ENCODE peak calls at places on chromosomes 7 and 10, in seven cellular contexts. K, B, D, U, I, F and C are unnamed samples.

GRCh38 chr7:10939237-10939910 is 34.3 kb upstream of the PHF14 start:
- DNase-seq in K (no peak), B (no peak), D (no peak), U (peak; percentile 9), I (no peak), F (no peak), C (no peak)

GRCh38 chr7:117825132-117825531 is 48.1 kb downstream of the CTTNBP2 start:
- DNase-seq in K (no peak), B (no peak), D (no peak), U (no peak), I (no peak), F (no peak), C (no peak)

GRCh38 chr7:97013025-97013424 is 7.7 kb downstream of the DLX6 start:
- DNase-seq in K (no peak), B (no peak), D (no peak), U (no peak), I (no peak), F (no peak), C (no peak)

GRCh38 chr7:44891372-44891771 is 6.0 kb upstream of the PURB start:
- DNase-seq in K (no peak), B (no peak), D (no peak), U (no peak), I (no peak), F (no peak), C (no peak)

GRCh38 chr10:125144693-125145623 is 15.4 kb downstream of the CTBP2 start:
- DNase-seq in K (peak; percentile 54), B (no peak), D (no peak), U (no peak), I (no peak), F (no peak), C (no peak)

GRCh38 chr7:19920200-19920599 is 146.8 kb upstream of the TMEM196 start:
- DNase-seq in K (peak; percentile 26), B (no peak), D (no peak), U (no peak), I (no peak), F (peak; percentile 50), C (no peak)

GRCh38 chr7:124130-124949 is 68.0 kb upstream of the FAM20C start:
- DNase-seq in K (no peak), B (no peak), D (no peak), U (no peak), I (no peak), F (no peak), C (no peak)

GRCh38 chr7:130852867-130853266 is 118.9 kb upstream of the KLF14 start:
- DNase-seq in K (no peak), B (no peak), D (no peak), U (no peak), I (no peak), F (no peak), C (no peak)

GRCh38 chr10:84424731-84425165 is 96.4 kb downstream of the CCSER2 start:
- DNase-seq in K (peak; percentile 66), B (peak; percentile 75), D (peak; percentile 90), U (peak; percentile 82), I (no peak), F (peak; percentile 96), C (peak; percentile 93)

GRCh38 chr10:35005868-35006267 is 84.3 kb downstream of the CUL2 start:
- DNase-seq in K (no peak), B (no peak), D (no peak), U (no peak), I (no peak), F (peak; percentile 16), C (no peak)

GRCh38 chr10:107498983-107499382 is 334.5 kb upstream of the SORCS1 start:
- DNase-seq in K (no peak), B (no peak), D (no peak), U (no peak), I (no peak), F (no peak), C (no peak)

GRCh38 chr7:66304536-66304935 is 99.4 kb downstream of the TPST1 start:
- DNase-seq in K (no peak), B (no peak), D (no peak), U (no peak), I (no peak), F (peak; percentile 88), C (no peak)

GRCh38 chr7:27873981-27874957 is 134.3 kb downstream of the TAX1BP1 start:
- DNase-seq in K (peak; percentile 87), B (no peak), D (peak; percentile 86), U (peak; percentile 49), I (no peak), F (peak; percentile 98), C (no peak)

GRCh38 chr10:28445511-28445910 is 87.4 kb upstream of the WAC start:
- DNase-seq in K (no peak), B (no peak), D (no peak), U (no peak), I (no peak), F (no peak), C (no peak)

GRCh38 chr7:143049380-143049779 is 2.8 kb upstream of the OR6V1 start:
- DNase-seq in K (peak; percentile 7), B (no peak), D (no peak), U (no peak), I (no peak), F (no peak), C (no peak)

GRCh38 chr7:5296015-5296621 is 13.4 kb downstream of the SLC29A4 start:
- DNase-seq in K (no peak), B (no peak), D (no peak), U (no peak), I (no peak), F (no peak), C (no peak)

GRCh38 chr7:106329408-106329807 is 44.6 kb upstream of the NAMPT start:
- DNase-seq in K (no peak), B (no peak), D (no peak), U (no peak), I (no peak), F (no peak), C (no peak)

GRCh38 chr10:79188154-79188763 is 119.5 kb downstream of the ZMIZ1 start:
- DNase-seq in K (no peak), B (no peak), D (no peak), U (peak; percentile 41), I (peak; percentile 76), F (no peak), C (no peak)

GRCh38 chr7:140972876-140973829 is 41.6 kb downstream of the MRPS33 start:
- DNase-seq in K (no peak), B (no peak), D (no peak), U (no peak), I (no peak), F (no peak), C (peak; percentile 47)

GRCh38 chr10:118621304-118621942 is 26.0 kb upstream of the PRLHR start:
- DNase-seq in K (no peak), B (no peak), D (no peak), U (no peak), I (no peak), F (no peak), C (peak; percentile 17)

GRCh38 chr10:123858039-123858740 is 33.4 kb downstream of the CPXM2 start:
- DNase-seq in K (no peak), B (no peak), D (no peak), U (no peak), I (no peak), F (no peak), C (no peak)

GRCh38 chr10:43407148-43407575 is 1.8 kb downstream of the HNRNPF start:
- DNase-seq in K (peak; percentile 69), B (no peak), D (peak; percentile 66), U (peak; percentile 73), I (peak; percentile 95), F (peak; percentile 46), C (peak; percentile 33)

GRCh38 chr10:103712898-103713498 is 142.4 kb downstream of the SH3PXD2A start:
- DNase-seq in K (peak; percentile 90), B (peak; percentile 91), D (peak; percentile 88), U (peak; percentile 87), I (peak; percentile 85), F (peak; percentile 71), C (peak; percentile 81)

GRCh38 chr7:112370436-112370835 is 79.8 kb upstream of the IFRD1 start:
- DNase-seq in K (peak; percentile 43), B (no peak), D (peak; percentile 56), U (peak; percentile 33), I (no peak), F (peak; percentile 11), C (no peak)

GRCh38 chr7:32378991-32379390 is 111.2 kb downstream of the LSM5 start:
- DNase-seq in K (no peak), B (no peak), D (no peak), U (no peak), I (no peak), F (no peak), C (no peak)

GRCh38 chr10:11757452-11757819 is 15.3 kb downstream of the ECHDC3 start:
- DNase-seq in K (peak; percentile 91), B (no peak), D (peak; percentile 77), U (no peak), I (no peak), F (peak; percentile 94), C (peak; percentile 65)

GRCh38 chr7:80770061-80770460 is 131.6 kb downstream of the CD36 start:
- DNase-seq in K (no peak), B (no peak), D (no peak), U (no peak), I (no peak), F (no peak), C (no peak)
- TF ChIP-seq POLR2A in K (no peak), B (no peak), D (no peak), U (no peak), I (no peak), F (no peak), C (no peak)

GRCh38 chr7:81685263-81685868 is 84.5 kb downstream of the HGF start:
- DNase-seq in K (no peak), B (no peak), D (no peak), U (no peak), I (no peak), F (no peak), C (no peak)
- H3K4me3 ChIP-seq in K (no peak overlapping the region), B (no peak overlapping the region), D (no peak overlapping the region), U (no peak overlapping the region), I (no peak overlapping the region), F (no peak overlapping the region), C (no peak overlapping the region)

GRCh38 chr10:99537381-99538286 is 4.9 kb downstream of the NKX2-3 start:
- DNase-seq in K (no peak), B (no peak), D (no peak), U (peak; percentile 26), I (no peak), F (no peak), C (no peak)
- H3K27me3 ChIP-seq in K (peaks cover 98% of the 10 kb centered on the region), B (peaks cover 6% of the 10 kb centered on the region), D (peaks cover 47% of the 10 kb centered on the region), U (peaks cover 100% of the 10 kb centered on the region), I (peaks cover 97% of the 10 kb centered on the region), F (peaks cover 93% of the 10 kb centered on the region), C (peaks cover 76% of the 10 kb centered on the region)

GRCh38 chr10:96421995-96422394 is 63.2 kb upstream of the OPALIN start:
- DNase-seq in K (no peak), B (no peak), D (no peak), U (no peak), I (no peak), F (no peak), C (no peak)

GRCh38 chr10:96420610-96421009 is 61.8 kb upstream of the OPALIN start:
- DNase-seq in K (no peak), B (no peak), D (no peak), U (no peak), I (no peak), F (no peak), C (no peak)

GRCh38 chr10:96418582-96418981 is 59.8 kb upstream of the OPALIN start:
- DNase-seq in K (no peak), B (no peak), D (no peak), U (no peak), I (no peak), F (no peak), C (no peak)

GRCh38 chr10:96417432-96417831 is 58.6 kb upstream of the OPALIN start:
- DNase-seq in K (no peak), B (no peak), D (no peak), U (no peak), I (no peak), F (no peak), C (no peak)

GRCh38 chr10:96419351-96419750 is 60.5 kb upstream of the OPALIN start:
- DNase-seq in K (no peak), B (no peak), D (no peak), U (no peak), I (no peak), F (no peak), C (no peak)
- TF ChIP-seq POLR2A in K (no peak), B (no peak), D (no peak), U (no peak), I (no peak), F (no peak), C (no peak)